ENCODE peak calls at places on chromosomes 6 and 20, in six cellular contexts. One of them, this sample, is unnamed.

GRCh38 chr6:20364327-20364726 is 37.4 kb upstream of the E2F3 start:
- DNase-seq in foreskin melanocyte: no peak
- DNase-seq in occipital lobe: no peak
- DNase-seq in foreskin fibroblast: no peak
- DNase-seq in erythroblast: no peak
- DNase-seq in choroid plexus epithelial cell: no peak
- DNase-seq in this sample: no peak

GRCh38 chr20:53828673-53829085 is 235.0 kb upstream of the ZNF217 start:
- DNase-seq in foreskin melanocyte: peak
- DNase-seq in occipital lobe: no peak
- DNase-seq in foreskin fibroblast: peak
- DNase-seq in erythroblast: no peak
- DNase-seq in choroid plexus epithelial cell: peak
- DNase-seq in this sample: no peak

GRCh38 chr20:44598413-44599290 is 16.3 kb downstream of the PKIG start:
- DNase-seq in foreskin melanocyte: no peak
- DNase-seq in occipital lobe: no peak
- DNase-seq in foreskin fibroblast: no peak
- DNase-seq in erythroblast: no peak
- DNase-seq in choroid plexus epithelial cell: peak
- DNase-seq in this sample: no peak

GRCh38 chr20:855466-856360 is 22.2 kb downstream of the FAM110A start:
- DNase-seq in foreskin melanocyte: no peak
- DNase-seq in occipital lobe: no peak
- DNase-seq in foreskin fibroblast: no peak
- DNase-seq in erythroblast: no peak
- DNase-seq in choroid plexus epithelial cell: no peak
- DNase-seq in this sample: no peak

GRCh38 chr20:1813101-1813529 is 82.1 kb upstream of the SIRPA start:
- DNase-seq in foreskin melanocyte: no peak
- DNase-seq in occipital lobe: no peak
- DNase-seq in foreskin fibroblast: peak
- DNase-seq in erythroblast: no peak
- DNase-seq in choroid plexus epithelial cell: peak
- DNase-seq in this sample: no peak

GRCh38 chr20:58192567-58192966 is 35.9 kb downstream of the ANKRD60 start:
- DNase-seq in foreskin melanocyte: no peak
- DNase-seq in occipital lobe: no peak
- DNase-seq in foreskin fibroblast: no peak
- DNase-seq in erythroblast: peak
- DNase-seq in choroid plexus epithelial cell: no peak
- DNase-seq in this sample: no peak

GRCh38 chr6:148548065-148548748 is 198.6 kb upstream of the UST start:
- DNase-seq in foreskin melanocyte: peak
- DNase-seq in occipital lobe: no peak
- DNase-seq in foreskin fibroblast: peak
- DNase-seq in erythroblast: no peak
- DNase-seq in choroid plexus epithelial cell: no peak
- DNase-seq in this sample: no peak

GRCh38 chr6:79818471-79818870 is 128.9 kb downstream of the ELOVL4 start:
- DNase-seq in foreskin melanocyte: no peak
- DNase-seq in occipital lobe: no peak
- DNase-seq in foreskin fibroblast: no peak
- DNase-seq in erythroblast: no peak
- DNase-seq in choroid plexus epithelial cell: peak
- DNase-seq in this sample: no peak

GRCh38 chr6:87929843-87930288 is 117.8 kb upstream of the SPACA1 start:
- DNase-seq in foreskin melanocyte: peak
- DNase-seq in occipital lobe: peak
- DNase-seq in foreskin fibroblast: peak
- DNase-seq in erythroblast: peak
- DNase-seq in choroid plexus epithelial cell: peak
- DNase-seq in this sample: peak

GRCh38 chr6:168666751-168667427 is 225.9 kb downstream of the SMOC2 start:
- DNase-seq in foreskin melanocyte: no peak
- DNase-seq in occipital lobe: no peak
- DNase-seq in foreskin fibroblast: no peak
- DNase-seq in erythroblast: no peak
- DNase-seq in choroid plexus epithelial cell: no peak
- DNase-seq in this sample: no peak

GRCh38 chr6:109820706-109821350 is 129.7 kb downstream of the FIG4 start:
- DNase-seq in foreskin melanocyte: no peak
- DNase-seq in occipital lobe: no peak
- DNase-seq in foreskin fibroblast: no peak
- DNase-seq in erythroblast: no peak
- DNase-seq in choroid plexus epithelial cell: no peak
- DNase-seq in this sample: no peak

GRCh38 chr6:34152806-34153565 is 7.1 kb upstream of the GRM4 start:
- DNase-seq in foreskin melanocyte: no peak
- DNase-seq in occipital lobe: no peak
- DNase-seq in foreskin fibroblast: no peak
- DNase-seq in erythroblast: no peak
- DNase-seq in choroid plexus epithelial cell: no peak
- DNase-seq in this sample: no peak

GRCh38 chr20:51462566-51463276 is 79.8 kb downstream of the NFATC2 start:
- DNase-seq in foreskin melanocyte: no peak
- DNase-seq in occipital lobe: no peak
- DNase-seq in foreskin fibroblast: peak
- DNase-seq in erythroblast: peak
- DNase-seq in choroid plexus epithelial cell: peak
- DNase-seq in this sample: no peak

GRCh38 chr6:154406301-154406700 is 49.7 kb upstream of the IPCEF1 start:
- DNase-seq in foreskin melanocyte: no peak
- DNase-seq in occipital lobe: no peak
- DNase-seq in foreskin fibroblast: no peak
- DNase-seq in erythroblast: no peak
- DNase-seq in choroid plexus epithelial cell: no peak
- DNase-seq in this sample: no peak

GRCh38 chr6:132491303-132491702 is 21.6 kb downstream of the STX7 start:
- DNase-seq in foreskin melanocyte: peak
- DNase-seq in occipital lobe: no peak
- DNase-seq in foreskin fibroblast: peak
- DNase-seq in erythroblast: peak
- DNase-seq in choroid plexus epithelial cell: peak
- DNase-seq in this sample: no peak

GRCh38 chr20:63095718-63096654 is 89.2 kb upstream of the BHLHE23 start:
- DNase-seq in foreskin melanocyte: no peak
- DNase-seq in occipital lobe: no peak
- DNase-seq in foreskin fibroblast: no peak
- DNase-seq in erythroblast: no peak
- DNase-seq in choroid plexus epithelial cell: no peak
- DNase-seq in this sample: no peak

GRCh38 chr6:24357336-24358218 is at the start of gene DCDC2:
- DNase-seq in foreskin melanocyte: no peak
- DNase-seq in occipital lobe: peak
- DNase-seq in foreskin fibroblast: no peak
- DNase-seq in erythroblast: peak
- DNase-seq in choroid plexus epithelial cell: peak
- DNase-seq in this sample: no peak

GRCh38 chr6:2942916-2943563 is 28.3 kb downstream of the SERPINB6 start:
- DNase-seq in foreskin melanocyte: no peak
- DNase-seq in occipital lobe: no peak
- DNase-seq in foreskin fibroblast: no peak
- DNase-seq in erythroblast: no peak
- DNase-seq in choroid plexus epithelial cell: no peak
- DNase-seq in this sample: peak

GRCh38 chr6:44738652-44739141 is 351.2 kb downstream of the CDC5L start:
- DNase-seq in foreskin melanocyte: no peak
- DNase-seq in occipital lobe: no peak
- DNase-seq in foreskin fibroblast: peak
- DNase-seq in erythroblast: no peak
- DNase-seq in choroid plexus epithelial cell: peak
- DNase-seq in this sample: no peak

GRCh38 chr6:84362180-84362821 is 134.9 kb upstream of the CEP162 start:
- DNase-seq in foreskin melanocyte: no peak
- DNase-seq in occipital lobe: no peak
- DNase-seq in foreskin fibroblast: peak
- DNase-seq in erythroblast: no peak
- DNase-seq in choroid plexus epithelial cell: no peak
- DNase-seq in this sample: no peak

GRCh38 chr20:23151885-23152284 is 65.8 kb upstream of the CD93 start:
- DNase-seq in foreskin melanocyte: no peak
- DNase-seq in occipital lobe: no peak
- DNase-seq in foreskin fibroblast: no peak
- DNase-seq in erythroblast: peak
- DNase-seq in choroid plexus epithelial cell: no peak
- DNase-seq in this sample: no peak

GRCh38 chr20:51584116-51584515 is 41.6 kb upstream of the NFATC2 start:
- DNase-seq in foreskin melanocyte: peak
- DNase-seq in occipital lobe: no peak
- DNase-seq in foreskin fibroblast: no peak
- DNase-seq in erythroblast: no peak
- DNase-seq in choroid plexus epithelial cell: no peak
- DNase-seq in this sample: no peak

GRCh38 chr6:155448823-155449789 is 6.5 kb downstream of the NOX3 start:
- DNase-seq in foreskin melanocyte: no peak
- DNase-seq in occipital lobe: no peak
- DNase-seq in foreskin fibroblast: no peak
- DNase-seq in erythroblast: no peak
- DNase-seq in choroid plexus epithelial cell: no peak
- DNase-seq in this sample: no peak

GRCh38 chr20:49028684-49029083 is 17.4 kb upstream of the CSE1L start:
- DNase-seq in foreskin melanocyte: peak
- DNase-seq in occipital lobe: no peak
- DNase-seq in foreskin fibroblast: peak
- DNase-seq in erythroblast: peak
- DNase-seq in choroid plexus epithelial cell: peak
- DNase-seq in this sample: no peak

GRCh38 chr6:142853244-142854180 is 91.5 kb downstream of the HIVEP2 start:
- DNase-seq in foreskin melanocyte: no peak
- DNase-seq in occipital lobe: no peak
- DNase-seq in foreskin fibroblast: no peak
- DNase-seq in erythroblast: no peak
- DNase-seq in choroid plexus epithelial cell: no peak
- DNase-seq in this sample: no peak

GRCh38 chr20:50876063-50876685 is 55.1 kb downstream of the ADNP start:
- DNase-seq in foreskin melanocyte: no peak
- DNase-seq in occipital lobe: no peak
- DNase-seq in foreskin fibroblast: no peak
- DNase-seq in erythroblast: no peak
- DNase-seq in choroid plexus epithelial cell: no peak
- DNase-seq in this sample: no peak

GRCh38 chr6:30979076-30979475 is 4.4 kb upstream of the MUC21 start:
- DNase-seq in foreskin melanocyte: no peak
- DNase-seq in occipital lobe: no peak
- DNase-seq in foreskin fibroblast: no peak
- DNase-seq in erythroblast: no peak
- DNase-seq in choroid plexus epithelial cell: no peak
- DNase-seq in this sample: no peak

GRCh38 chr6:144334150-144334708 is 49.1 kb downstream of the UTRN start:
- DNase-seq in foreskin melanocyte: no peak
- DNase-seq in occipital lobe: no peak
- DNase-seq in foreskin fibroblast: no peak
- DNase-seq in erythroblast: peak
- DNase-seq in choroid plexus epithelial cell: no peak
- DNase-seq in this sample: peak

GRCh38 chr6:33761922-33762629 is 15.4 kb upstream of the IP6K3 start:
- DNase-seq in foreskin melanocyte: no peak
- DNase-seq in occipital lobe: peak
- DNase-seq in foreskin fibroblast: peak
- DNase-seq in erythroblast: peak
- DNase-seq in choroid plexus epithelial cell: no peak
- DNase-seq in this sample: peak

GRCh38 chr20:22905667-22906066 is 129.4 kb upstream of the SSTR4 start:
- DNase-seq in foreskin melanocyte: no peak
- DNase-seq in occipital lobe: no peak
- DNase-seq in foreskin fibroblast: peak
- DNase-seq in erythroblast: no peak
- DNase-seq in choroid plexus epithelial cell: peak
- DNase-seq in this sample: no peak

GRCh38 chr6:2502096-2502997 is 248.4 kb downstream of the MYLK4 start:
- DNase-seq in foreskin melanocyte: no peak
- DNase-seq in occipital lobe: no peak
- DNase-seq in foreskin fibroblast: no peak
- DNase-seq in erythroblast: no peak
- DNase-seq in choroid plexus epithelial cell: peak
- DNase-seq in this sample: no peak

GRCh38 chr6:7763896-7764295 is 38.0 kb downstream of the BMP6 start:
- DNase-seq in foreskin melanocyte: no peak
- DNase-seq in occipital lobe: no peak
- DNase-seq in foreskin fibroblast: no peak
- DNase-seq in erythroblast: no peak
- DNase-seq in choroid plexus epithelial cell: no peak
- DNase-seq in this sample: no peak

GRCh38 chr20:63542696-63543095 is 4.9 kb downstream of the SRMS start:
- DNase-seq in foreskin melanocyte: no peak
- DNase-seq in occipital lobe: no peak
- DNase-seq in foreskin fibroblast: no peak
- DNase-seq in erythroblast: no peak
- DNase-seq in choroid plexus epithelial cell: no peak
- DNase-seq in this sample: no peak

GRCh38 chr6:34465551-34466241 is at the start of gene PACSIN1:
- DNase-seq in foreskin melanocyte: no peak
- DNase-seq in occipital lobe: peak
- DNase-seq in foreskin fibroblast: no peak
- DNase-seq in erythroblast: peak
- DNase-seq in choroid plexus epithelial cell: no peak
- DNase-seq in this sample: no peak

GRCh38 chr20:55253765-55254164 is 751.6 kb downstream of the CBLN4 start:
- DNase-seq in foreskin melanocyte: no peak
- DNase-seq in occipital lobe: no peak
- DNase-seq in foreskin fibroblast: no peak
- DNase-seq in erythroblast: no peak
- DNase-seq in choroid plexus epithelial cell: peak
- DNase-seq in this sample: no peak

GRCh38 chr20:13277663-13278295 is 56.7 kb downstream of the ISM1 start:
- DNase-seq in foreskin melanocyte: no peak
- DNase-seq in occipital lobe: no peak
- DNase-seq in foreskin fibroblast: peak
- DNase-seq in erythroblast: no peak
- DNase-seq in choroid plexus epithelial cell: no peak
- DNase-seq in this sample: no peak

This sample was measured in immature natural killer cell.